ENCODE peak calls at places on chromosomes 6 and 20, in five cellular contexts. X is CD8-positive, alpha-beta memory T cell; J is GM23248; F is body of pancreas; K is fibroblast of lung. U is an unnamed sample. For H3K9me3, the result is how much of the 10 kb centered on the place peaks cover.

GRCh38 chr6:19368511-19368910 is 468.7 kb upstream of the ID4 start:
- DNase-seq in F (no peak), J (peak), K (peak), X (no peak), U (no peak)

GRCh38 chr20:4840831-4841230 is 119.1 kb downstream of the PRND start:
- DNase-seq in X (no peak), J (no peak), K (no peak), F (no peak), U (no peak)

GRCh38 chr6:75210885-75211739 is 5.3 kb upstream of the COL12A1 start:
- DNase-seq in K (peak), J (peak), F (peak), X (no peak), U (peak)

GRCh38 chr6:15551798-15552197 is 111.0 kb downstream of the DTNBP1 start:
- DNase-seq in K (no peak), J (no peak), F (peak), X (no peak), U (no peak)

GRCh38 chr6:99590728-99591672 is 15.6 kb upstream of the PRDM13 start:
- DNase-seq in K (no peak), J (peak), X (no peak), F (no peak), U (no peak)

GRCh38 chr6:19382676-19383075 is 454.5 kb upstream of the ID4 start:
- DNase-seq in F (peak), J (no peak), K (no peak), X (no peak), U (no peak)

GRCh38 chr20:38143646-38144554 is 21.2 kb downstream of the TGM2 start:
- DNase-seq in X (no peak), F (peak), J (peak), K (peak), U (no peak)

GRCh38 chr6:135496805-135497411 is 632 bp downstream of the AHI1 start:
- DNase-seq in F (no peak), K (peak), X (no peak), J (peak), U (no peak)

GRCh38 chr6:82251942-82252341 is 4.4 kb upstream of the IBTK start:
- DNase-seq in F (no peak), J (peak), K (peak), X (no peak), U (peak)

GRCh38 chr6:160348552-160349441 is 619 bp downstream of the SLC22A3 start:
- DNase-seq in K (peak), F (peak), J (peak), X (no peak), U (no peak)

GRCh38 chr20:55561259-55561658 is 444.1 kb downstream of the CBLN4 start:
- DNase-seq in K (no peak), J (no peak), X (no peak), F (no peak), U (no peak)

GRCh38 chr6:48087448-48087847 is 23.5 kb downstream of the PTCHD4 start:
- DNase-seq in F (no peak), K (peak), J (peak), X (no peak), U (no peak)

GRCh38 chr20:50817776-50818172 is 22.9 kb downstream of the BCAS4 start:
- DNase-seq in F (no peak), K (no peak), X (peak), J (no peak), U (no peak)

GRCh38 chr20:21147593-21147992 is 21.7 kb downstream of the KIZ start:
- DNase-seq in K (no peak), J (peak), X (no peak), F (no peak), U (no peak)

GRCh38 chr6:125913864-125914351 is 42.7 kb upstream of the HINT3 start:
- DNase-seq in F (no peak), K (peak), X (no peak), J (peak), U (no peak)

GRCh38 chr20:56995635-56996075 is 270.8 kb downstream of the BMP7 start:
- DNase-seq in K (no peak), J (peak), X (no peak), F (peak), U (no peak)

DNA sequence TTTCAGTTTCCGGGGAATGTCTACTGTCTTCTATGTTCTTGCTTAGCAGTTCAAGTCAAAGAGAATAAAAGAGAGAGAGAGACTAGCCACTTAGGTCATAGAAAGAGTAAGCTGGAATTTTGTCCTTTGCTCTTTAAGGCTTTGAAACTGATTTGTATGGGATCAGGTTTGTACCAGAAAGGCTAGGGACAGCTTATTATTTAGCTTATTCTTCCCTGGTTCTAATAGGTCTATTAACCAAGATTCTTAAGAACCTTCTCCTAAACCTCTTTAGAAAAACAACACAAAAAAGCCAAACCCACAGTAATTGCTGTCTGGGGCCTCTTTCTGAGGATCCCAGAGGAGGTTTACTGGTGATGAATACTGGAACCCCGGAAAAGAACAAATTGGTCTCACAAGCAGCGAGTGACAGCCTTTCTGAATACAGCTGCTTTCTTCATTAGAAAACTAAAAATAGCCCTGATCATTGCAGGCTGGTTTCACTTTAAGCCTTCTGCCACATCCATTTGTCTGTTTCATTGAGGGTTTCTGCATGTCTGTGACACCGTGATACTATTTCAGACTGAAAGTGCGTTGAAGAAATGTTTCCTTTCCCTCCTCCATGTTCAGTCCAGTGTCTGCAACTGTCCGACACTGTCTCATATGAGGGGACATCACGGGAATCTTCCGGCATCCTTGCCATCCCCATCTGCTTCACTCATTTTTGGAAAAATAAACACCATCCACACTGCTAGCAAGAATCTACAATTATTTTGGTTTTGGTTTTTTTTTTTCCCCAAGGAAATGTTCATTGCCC is 75.1 kb upstream of the ATXN1 start:
- DNase-seq in K (peak), F (no peak), J (peak), X (no peak), U (peak)
- H3K4me3 ChIP-seq in K (peak), F (no peak), J (peak), X (peak), U (peak)

GRCh38 chr6:155171109-155171746 is 92.6 kb upstream of the CLDN20 start:
- DNase-seq in K (peak), J (peak), X (peak), F (no peak), U (peak)
- H3K27ac ChIP-seq in K (peak), J (peak), X (peak), F (no peak), U (peak)

GRCh38 chr6:170183521-170183920 is 107.4 kb downstream of the DLL1 start:
- DNase-seq in K (no peak), X (no peak), J (no peak), F (no peak), U (no peak)
- H3K9me3 ChIP-seq in K (under half), X (under half), J (under half), F (under half), U (under half)

DNA sequence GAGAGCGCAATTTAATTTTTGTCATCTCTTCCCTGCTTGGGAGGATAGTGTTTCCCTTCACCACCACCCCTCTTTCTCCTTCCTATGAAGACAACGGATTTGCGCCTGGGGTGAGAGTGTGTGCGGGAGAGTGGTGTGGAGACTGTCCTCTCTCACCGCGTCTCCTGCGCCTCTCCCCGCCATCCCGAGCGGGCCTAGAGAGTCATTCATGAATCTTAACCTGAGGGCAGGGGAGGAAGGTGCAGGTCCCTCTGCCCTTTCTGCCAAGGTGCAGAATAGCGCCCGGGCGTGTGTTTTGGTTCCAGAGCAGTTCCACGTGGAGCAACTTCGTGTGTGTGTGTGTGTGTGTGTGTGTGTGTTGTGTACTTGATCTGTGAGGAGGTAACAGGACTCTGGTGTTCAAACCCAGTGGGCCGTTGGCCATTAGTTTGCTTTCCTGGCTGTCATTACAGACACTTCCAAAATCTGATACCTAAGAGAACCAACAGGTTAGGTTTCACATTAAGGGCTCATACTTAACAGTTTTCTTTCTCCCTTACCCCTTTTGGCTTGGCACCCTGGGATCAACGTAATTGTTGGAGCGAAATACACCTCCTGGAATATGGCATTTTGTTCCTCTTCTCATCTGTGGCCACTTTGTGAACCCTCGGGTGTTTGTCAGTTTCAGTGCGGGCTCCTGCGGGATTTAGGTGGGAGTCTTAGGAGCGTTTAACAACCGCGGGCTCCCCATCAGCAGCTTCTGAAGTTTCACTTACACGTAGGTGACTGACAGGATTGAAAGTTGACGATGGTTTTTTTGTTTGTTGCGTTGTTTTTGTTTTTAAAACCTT is 1.8 kb downstream of the EYA4 start:
- DNase-seq in F (peak), J (no peak), K (peak), X (no peak), U (no peak)
- H3K4me3 ChIP-seq in F (no peak), J (peak), K (peak), X (no peak), U (no peak)

DNA sequence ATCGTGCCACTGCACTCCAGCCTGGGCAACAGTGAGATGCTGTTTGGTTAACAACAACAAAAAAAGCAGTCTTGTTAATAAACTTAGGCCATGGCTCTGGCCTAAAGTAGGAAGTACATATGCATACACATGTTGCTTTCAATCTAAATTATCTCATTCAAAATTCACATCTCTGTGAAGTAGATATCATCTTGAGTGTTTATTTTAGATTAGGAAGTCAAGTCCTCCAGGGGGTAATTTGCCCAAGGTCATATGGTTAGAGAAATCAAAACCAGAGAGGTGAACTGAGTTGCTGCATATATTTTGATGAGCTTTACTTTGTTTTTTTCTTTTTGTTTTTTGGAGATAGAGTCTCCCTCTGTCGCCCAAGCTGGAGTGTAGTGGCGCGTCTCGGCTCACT is 52.8 kb downstream of the B4GALT5 start:
- DNase-seq in X (no peak), K (no peak), F (no peak), J (no peak), U (no peak)
- H3K27ac ChIP-seq in X (no peak), K (no peak), F (no peak), J (no peak), U (no peak)

DNA sequence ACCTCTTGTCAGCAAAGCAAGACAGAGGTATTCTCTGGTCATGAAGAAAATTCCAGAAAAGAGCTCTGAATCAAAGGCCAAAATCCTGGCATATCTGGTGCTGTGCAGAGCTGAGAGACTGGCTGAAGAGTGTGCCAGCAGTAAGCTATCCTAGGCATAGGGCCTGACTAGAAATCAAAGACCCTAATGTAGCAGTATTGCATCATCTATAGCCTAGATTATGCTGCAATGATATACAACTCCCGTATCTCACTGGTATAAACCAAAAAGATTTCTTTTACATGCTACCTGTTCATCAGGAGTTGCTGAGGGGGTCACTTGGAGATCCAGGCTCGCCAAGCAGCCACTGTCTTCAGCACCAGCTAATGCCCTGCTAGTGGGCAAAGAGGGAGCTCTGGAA is 30.9 kb upstream of the TRIM39 start:
- DNase-seq in X (no peak), J (no peak), K (no peak), F (no peak), U (no peak)
- H3K9me3 ChIP-seq in X (under half), J (under half), K (under half), F (under half), U (under half)

GRCh38 chr6:11460001-11460668 is 77.4 kb upstream of the TMEM170B start:
- DNase-seq in K (no peak), X (no peak), J (peak), F (no peak), U (no peak)

GRCh38 chr6:11460837-11461661 is 76.5 kb upstream of the TMEM170B start:
- DNase-seq in X (no peak), F (no peak), K (no peak), J (no peak), U (peak)

GRCh38 chr6:11462742-11463414 is 74.7 kb upstream of the TMEM170B start:
- DNase-seq in F (no peak), J (no peak), X (no peak), K (peak), U (no peak)

GRCh38 chr6:11458509-11458908 is 79.0 kb upstream of the TMEM170B start:
- DNase-seq in F (no peak), K (no peak), J (no peak), X (no peak), U (no peak)

DNA sequence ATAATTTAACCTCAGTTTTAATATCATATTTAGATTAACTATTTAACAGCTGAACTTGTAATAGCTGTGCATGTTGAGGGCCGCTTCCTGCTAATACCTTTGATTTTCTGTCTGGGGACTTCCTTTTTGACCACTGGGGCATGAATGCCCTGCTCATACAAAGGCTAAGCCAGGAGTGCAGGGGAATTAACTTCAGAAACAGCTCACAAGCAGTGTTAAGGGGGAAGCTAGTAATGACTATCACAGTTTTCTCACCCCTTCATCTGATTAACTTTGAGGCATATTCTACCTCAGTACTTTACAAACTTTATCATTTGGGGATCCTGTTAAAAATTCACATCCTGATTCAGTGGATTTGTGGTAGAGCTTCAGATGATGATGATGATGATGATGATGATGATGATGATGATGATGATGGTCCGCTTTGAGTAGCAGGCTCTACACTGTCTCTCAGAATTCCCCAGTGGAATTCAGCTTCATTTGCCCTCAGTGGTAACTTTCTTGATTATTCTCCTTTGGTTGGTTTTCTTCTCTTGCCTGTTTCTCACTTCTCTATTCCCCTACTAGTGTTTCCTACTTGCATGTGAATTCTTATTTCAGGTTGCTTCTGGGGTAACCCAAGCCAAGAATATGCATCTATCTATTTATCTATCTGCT is 78.4 kb upstream of the TMEM170B start:
- DNase-seq in J (no peak), X (no peak), K (no peak), F (no peak), U (no peak)
- H3K4me3 ChIP-seq in J (no peak), X (no peak), K (no peak), F (no peak), U (no peak)

DNA sequence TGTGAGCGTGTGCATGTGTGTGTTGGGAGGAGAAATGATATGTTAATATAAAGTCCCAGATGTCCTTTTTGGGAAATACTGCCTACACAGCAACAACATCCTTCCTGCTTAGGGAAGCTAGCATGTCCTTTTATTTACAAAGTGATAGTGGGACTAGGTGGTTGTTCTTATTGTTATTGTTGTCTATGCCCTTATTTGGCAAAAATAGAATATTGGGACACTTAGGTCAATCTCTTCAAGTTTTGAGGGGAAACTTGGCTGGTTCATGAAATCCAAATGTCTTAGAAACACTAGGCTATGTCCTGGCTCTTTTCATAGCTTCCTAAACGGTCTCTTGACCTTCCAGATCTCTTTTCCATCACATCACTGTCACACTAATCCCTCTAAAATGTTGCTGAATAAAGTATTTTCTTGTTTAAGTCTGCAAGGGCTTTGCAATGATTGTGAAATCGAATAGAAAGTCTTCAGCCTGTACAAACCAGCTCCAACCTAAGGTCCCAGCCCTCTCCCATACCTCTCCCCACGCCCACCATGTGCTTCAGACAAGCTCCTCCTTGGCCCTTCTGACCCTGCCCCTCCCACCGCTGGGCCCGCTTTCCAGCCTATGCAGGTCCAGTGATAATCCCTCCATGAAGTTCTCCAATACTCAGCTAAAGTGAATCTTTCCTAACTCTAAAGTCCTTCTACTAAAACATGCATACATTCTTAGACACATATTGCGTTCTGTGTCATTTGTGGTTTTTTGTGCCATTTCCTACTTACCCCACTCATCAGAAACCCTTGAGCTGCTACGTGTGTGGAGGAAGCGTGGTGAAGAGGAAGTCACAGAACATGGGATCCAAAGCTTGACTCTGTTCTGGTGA is 205.1 kb downstream of the LY86 start:
- DNase-seq in X (no peak), J (no peak), F (no peak), K (no peak), U (no peak)
- H3K27ac ChIP-seq in X (no peak), J (no peak), F (no peak), K (no peak), U (no peak)

DNA sequence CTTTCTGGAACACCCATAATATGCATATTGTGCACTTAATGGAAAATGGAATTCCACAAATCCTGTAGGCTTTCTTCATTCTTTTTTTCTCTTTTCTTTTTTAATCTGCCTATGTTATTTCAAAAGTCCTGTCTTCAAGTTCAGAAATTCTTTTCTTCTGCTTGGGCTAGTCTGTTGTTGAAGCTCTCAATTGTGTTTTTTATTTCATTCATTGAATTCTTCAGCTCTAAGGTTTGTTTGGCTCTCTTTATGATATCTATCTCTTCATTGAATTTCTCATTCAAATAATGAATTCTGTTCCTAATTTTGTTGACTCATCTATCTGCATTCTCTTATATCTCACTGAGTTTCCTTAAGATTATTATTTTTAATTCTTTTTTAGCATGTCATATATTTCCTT is 10.1 kb downstream of the SPINT4 start:
- DNase-seq in K (no peak), X (no peak), J (no peak), F (no peak), U (no peak)
- H3K9me3 ChIP-seq in K (under half), X (under half), J (under half), F (under half), U (under half)

GRCh38 chr6:35730745-35731413 is 6.0 kb upstream of the ARMC12 start:
- DNase-seq in F (no peak), J (no peak), K (no peak), X (no peak), U (no peak)
- H3K4me3 ChIP-seq in F (no peak), J (peak), K (peak), X (peak), U (peak)

U was measured in CD4-positive, CD25-positive, alpha-beta regulatory T cell.